ENCODE peak calls at places on chromosomes 1 and 21, in ten cellular contexts. A is CD8-positive, alpha-beta T cell; U is pancreas; H is KG1; Y is activated CD8-positive, alpha-beta memory T cell treated with anti-CD3 and anti-CD28 coated beads, Interleukin-2, amount 10 ng/mL, durations not matched to agents 7 days and 5 days; E is fibroblast of the aortic adventitia; L is HepG2; M is EH; F is lung microvascular endothelial cell; V is stimulated activated CD8-positive, alpha-beta memory T cell treated with anti-CD3 and anti-CD28 coated beads, Interleukin-15, amount 100 ng/mL, for 48 hours. Q is an unnamed sample.

GRCh38 chr1:189431437-189431836 is 1046.2 kb downstream of the BRINP3 start:
- DNase-seq in L (no peak), Y (no peak), U (no peak), M (no peak), F (no peak), E (peak), H (no peak), V (no peak), A (no peak), Q (no peak)

GRCh38 chr1:31447210-31447609 is 34.2 kb downstream of the SERINC2 start:
- DNase-seq in L (peak), U (no peak), F (no peak), Y (no peak), V (no peak), H (no peak), M (no peak), E (no peak), A (no peak), Q (no peak)

GRCh38 chr1:107405241-107405640 is 264.4 kb downstream of the NTNG1 start:
- DNase-seq in V (no peak), U (no peak), A (no peak), H (no peak), M (peak), Y (no peak), F (no peak), E (peak), L (no peak), Q (no peak)

GRCh38 chr1:22323141-22323845 is 128.4 kb upstream of the ZBTB40 start:
- DNase-seq in H (no peak), A (no peak), Y (no peak), F (no peak), V (no peak), E (no peak), M (no peak), U (no peak), L (no peak), Q (no peak)

GRCh38 chr1:107652976-107653375 is 312.0 kb downstream of the VAV3 start:
- DNase-seq in F (no peak), L (no peak), A (no peak), E (no peak), H (no peak), Y (no peak), M (no peak), V (no peak), U (no peak), Q (no peak)

GRCh38 chr1:61241411-61241838 is 159.1 kb downstream of the NFIA start:
- DNase-seq in V (no peak), H (no peak), Y (no peak), A (no peak), E (peak), L (no peak), M (no peak), U (no peak), F (peak), Q (no peak)

GRCh38 chr1:234980657-234981396 is 147.8 kb downstream of the TOMM20 start:
- DNase-seq in F (peak), H (peak), U (no peak), Y (peak), A (peak), L (peak), E (peak), V (peak), M (peak), Q (no peak)

GRCh38 chr1:57423135-57424131 is at the start of gene DAB1:
- DNase-seq in F (no peak), U (peak), H (no peak), L (no peak), E (peak), M (peak), V (no peak), Y (no peak), A (no peak), Q (no peak)

GRCh38 chr1:9589719-9590157 is 1.0 kb downstream of the TMEM201 start:
- DNase-seq in V (no peak), U (no peak), M (peak), F (peak), H (no peak), L (no peak), E (peak), A (no peak), Y (no peak), Q (no peak)

GRCh38 chr1:63824386-63824898 is 50.6 kb downstream of the ROR1 start:
- DNase-seq in H (no peak), A (no peak), U (no peak), Y (no peak), E (peak), F (no peak), L (no peak), V (no peak), M (no peak), Q (no peak)

GRCh38 chr1:235423214-235423652 is 56.0 kb downstream of the TBCE start:
- DNase-seq in V (peak), L (no peak), M (no peak), H (peak), F (no peak), Y (peak), A (peak), E (no peak), U (no peak), Q (no peak)

GRCh38 chr1:226569879-226570547 is 21.4 kb downstream of the STUM start:
- DNase-seq in M (no peak), V (no peak), E (no peak), L (peak), H (no peak), A (peak), U (peak), Y (peak), F (no peak), Q (no peak)

GRCh38 chr1:230215529-230215928 is 148.5 kb downstream of the GALNT2 start:
- DNase-seq in M (no peak), E (peak), A (no peak), Y (no peak), L (no peak), V (no peak), F (no peak), U (no peak), H (no peak), Q (no peak)

GRCh38 chr1:53076721-53077598 is 14.9 kb downstream of the PODN start:
- DNase-seq in M (no peak), E (no peak), V (no peak), U (peak), A (no peak), F (no peak), H (no peak), L (no peak), Y (no peak), Q (no peak)

GRCh38 chr21:29190920-29191319 is 60.5 kb downstream of the MAP3K7CL start:
- DNase-seq in F (no peak), Y (no peak), V (peak), A (no peak), U (no peak), L (peak), E (peak), H (no peak), M (peak), Q (no peak)

GRCh38 chr21:42695324-42696025 is 42.1 kb downstream of the PDE9A start:
- DNase-seq in U (no peak), Y (no peak), M (peak), A (no peak), E (peak), F (peak), H (no peak), L (no peak), V (no peak), Q (no peak)

GRCh38 chr1:54464477-54465146 is 58.4 kb upstream of the SSBP3 start:
- DNase-seq in V (no peak), A (no peak), M (peak), U (peak), L (no peak), H (peak), F (peak), Y (no peak), E (no peak), Q (no peak)

GRCh38 chr21:42845296-42845965 is 33.9 kb downstream of the WDR4 start:
- DNase-seq in L (no peak), U (peak), A (no peak), Y (no peak), V (no peak), E (peak), H (no peak), M (no peak), F (peak), Q (no peak)

GRCh38 chr1:231171623-231172197 is 9.9 kb downstream of the TRIM67 start:
- DNase-seq in L (no peak), A (no peak), E (no peak), H (no peak), F (no peak), M (peak), U (no peak), V (no peak), Y (no peak), Q (no peak)

GRCh38 chr1:178230881-178231409 is 137.0 kb downstream of the RASAL2 start:
- DNase-seq in M (no peak), E (no peak), F (no peak), V (no peak), H (no peak), U (no peak), Y (no peak), L (no peak), A (no peak), Q (no peak)

GRCh38 chr1:103144681-103145080 is 36.4 kb upstream of the COL11A1 start:
- DNase-seq in F (no peak), L (no peak), E (no peak), U (no peak), H (no peak), V (no peak), A (no peak), Y (no peak), M (no peak), Q (no peak)

GRCh38 chr1:228457017-228457395 is 30.2 kb upstream of the RNF187 start:
- DNase-seq in E (no peak), H (no peak), U (no peak), F (no peak), V (no peak), M (no peak), L (no peak), Y (no peak), A (no peak), Q (no peak)

GRCh38 chr1:178344513-178345077 is 152.2 kb downstream of the CLEC20A start:
- DNase-seq in A (no peak), L (peak), M (peak), Y (no peak), F (peak), V (no peak), H (no peak), U (no peak), E (peak), Q (peak)

GRCh38 chr1:22922640-22923039 is 50.0 kb downstream of the LACTBL1 start:
- DNase-seq in E (peak), A (no peak), M (peak), U (no peak), H (no peak), Y (no peak), V (no peak), L (no peak), F (peak), Q (no peak)

GRCh38 chr1:181179279-181179979 is 90.9 kb downstream of the IER5 start:
- DNase-seq in V (no peak), A (no peak), E (no peak), F (no peak), U (no peak), M (no peak), Y (peak), L (no peak), H (no peak), Q (no peak)

GRCh38 chr1:42128499-42128898 is 24.7 kb upstream of the GUCA2B start:
- DNase-seq in E (no peak), H (no peak), M (no peak), V (no peak), L (no peak), U (no peak), A (no peak), F (no peak), Y (no peak), Q (no peak)

GRCh38 chr1:21051177-21051576 is 125.5 kb downstream of the EIF4G3 start:
- DNase-seq in L (no peak), H (no peak), Y (no peak), M (no peak), F (no peak), U (no peak), E (no peak), A (no peak), V (no peak), Q (no peak)

GRCh38 chr1:149885364-149886111 is 13.8 kb upstream of the BOLA1 start:
- DNase-seq in V (peak), M (peak), E (peak), Y (peak), A (peak), F (peak), U (peak), H (peak), L (peak), Q (peak)

GRCh38 chr1:41599912-41600311 is 115.4 kb upstream of the EDN2 start:
- DNase-seq in F (no peak), V (no peak), Y (no peak), U (no peak), E (peak), H (no peak), A (no peak), M (peak), L (no peak), Q (no peak)

GRCh38 chr1:54329337-54329954 is 76.7 kb downstream of the SSBP3 start:
- DNase-seq in L (no peak), A (no peak), V (no peak), M (no peak), E (no peak), U (no peak), F (no peak), H (no peak), Y (no peak), Q (no peak)

GRCh38 chr1:161038523-161039153 is at the start of gene TSTD1:
- DNase-seq in H (peak), U (peak), L (no peak), M (no peak), V (peak), Y (peak), E (no peak), A (peak), F (no peak), Q (no peak)

Q was measured in smooth muscle cell of the brain vasculature.